ENCODE peak calls at places on chromosomes 1 and 21, in ten cellular contexts. C is activated T-cell treated with anti-CD3 and anti-CD28 coated beads for 48 hours; U is stimulated activated effector memory CD8-positive, alpha-beta T cell treated with anti-CD3 and anti-CD28 coated beads, Interleukin-12 subunit alpha, Interleukin-12 subunit beta, amount 100 ng/mL, for 72 hours; M is kidney tubule cell; I is fibroblast of mammary gland; T is activated CD8-positive, alpha-beta memory T cell treated with anti-CD3 and anti-CD28 coated beads for 24 hours; F is cardiac fibroblast; L is immature natural killer cell; O is left ventricle myocardium inferior; V is astrocyte of the spinal cord. G is an unnamed sample.

GRCh38 chr1:90783181-90783580 is 66.1 kb upstream of the BARHL2 start:
- DNase-seq in F (no peak), L (no peak), C (no peak), O (no peak), I (no peak), T (no peak), M (no peak), V (no peak), U (no peak), G (no peak)

GRCh38 chr21:38386967-38387366 is 111.3 kb downstream of the ERG start:
- DNase-seq in M (no peak), I (no peak), O (no peak), V (peak), L (no peak), C (no peak), T (no peak), F (no peak), U (no peak), G (no peak)

GRCh38 chr1:169461390-169462001 is 24.2 kb downstream of the SLC19A2 start:
- DNase-seq in M (no peak), T (no peak), O (no peak), L (no peak), F (no peak), I (no peak), C (no peak), U (no peak), V (no peak), G (no peak)

GRCh38 chr1:70434253-70434859 is 23.3 kb downstream of the CTH start:
- DNase-seq in L (no peak), M (no peak), I (no peak), V (no peak), U (no peak), O (no peak), F (no peak), C (no peak), T (no peak), G (no peak)

GRCh38 chr1:5796028-5796427 is 196.2 kb downstream of the NPHP4 start:
- DNase-seq in I (no peak), O (no peak), U (no peak), C (no peak), F (no peak), T (no peak), V (no peak), L (no peak), M (no peak), G (no peak)

GRCh38 chr1:150257624-150258274 is at the start of gene CA14:
- DNase-seq in F (no peak), I (no peak), O (peak), V (no peak), L (no peak), U (no peak), T (no peak), C (no peak), M (no peak), G (no peak)

GRCh38 chr1:158060001-158060400 is 66.6 kb downstream of the KIRREL1 start:
- DNase-seq in M (no peak), I (no peak), U (no peak), C (no peak), L (no peak), V (no peak), O (no peak), T (no peak), F (no peak), G (no peak)

GRCh38 chr21:44370027-44370735 is 16.8 kb downstream of the TRPM2 start:
- DNase-seq in M (peak), L (no peak), U (no peak), C (no peak), F (no peak), T (peak), V (no peak), O (no peak), I (peak), G (no peak)

GRCh38 chr1:77382361-77382760 is 100.5 kb downstream of the AK5 start:
- DNase-seq in F (no peak), C (no peak), L (no peak), U (no peak), M (peak), T (no peak), O (no peak), I (peak), V (no peak), G (no peak)

GRCh38 chr1:203322480-203323179 is 17.3 kb downstream of the BTG2 start:
- DNase-seq in I (no peak), M (no peak), T (no peak), O (peak), L (no peak), V (no peak), F (peak), U (no peak), C (no peak), G (no peak)

GRCh38 chr1:165162671-165163241 is 193.8 kb downstream of the LMX1A start:
- DNase-seq in O (no peak), C (no peak), U (no peak), I (no peak), F (no peak), V (no peak), M (peak), L (no peak), T (no peak), G (no peak)

GRCh38 chr1:181149326-181150000 is 61.0 kb downstream of the IER5 start:
- DNase-seq in V (no peak), I (no peak), O (no peak), T (peak), U (peak), C (peak), M (no peak), L (peak), F (no peak), G (peak)

GRCh38 chr1:16021681-16022080 is at the start of gene CLCNKA:
- DNase-seq in C (no peak), F (no peak), M (no peak), L (no peak), O (no peak), I (no peak), U (no peak), V (no peak), T (no peak), G (no peak)

GRCh38 chr1:65141394-65141793 is 6.6 kb upstream of the AK4 start:
- DNase-seq in M (peak), C (no peak), U (no peak), L (no peak), V (no peak), I (peak), F (peak), T (no peak), O (no peak), G (no peak)

GRCh38 chr1:32539584-32540571 is 651 bp downstream of the ZBTB8A start:
- DNase-seq in U (no peak), I (peak), T (peak), O (peak), V (peak), C (peak), F (peak), M (peak), L (no peak), G (peak)

GRCh38 chr1:27571439-27572018 is 32.4 kb downstream of the AHDC1 start:
- DNase-seq in M (no peak), U (no peak), I (no peak), O (peak), C (no peak), T (no peak), V (no peak), F (no peak), L (no peak), G (no peak)

GRCh38 chr1:226618380-226618779 is 69.8 kb downstream of the STUM start:
- DNase-seq in T (no peak), L (no peak), M (no peak), I (no peak), F (no peak), V (no peak), U (no peak), O (no peak), C (no peak), G (no peak)

GRCh38 chr1:10109372-10109771 is 76.6 kb downstream of the UBE4B start:
- DNase-seq in C (no peak), T (no peak), F (no peak), U (no peak), M (no peak), V (no peak), I (no peak), O (no peak), L (no peak), G (no peak)

GRCh38 chr1:223825767-223826461 is 19.8 kb downstream of the TP53BP2 start:
- DNase-seq in O (no peak), I (no peak), F (no peak), C (no peak), M (no peak), L (no peak), U (no peak), T (no peak), V (no peak), G (no peak)

GRCh38 chr1:147840909-147841308 is 61.7 kb upstream of the GJA8 start:
- DNase-seq in M (no peak), I (peak), V (no peak), F (no peak), O (no peak), L (no peak), U (no peak), T (no peak), C (peak), G (no peak)

GRCh38 chr1:26728645-26729044 is 32.8 kb downstream of the ARID1A start:
- DNase-seq in O (no peak), F (no peak), V (no peak), I (no peak), M (no peak), T (no peak), U (no peak), L (no peak), C (no peak), G (no peak)

GRCh38 chr1:62237950-62238374 is 43.3 kb downstream of the L1TD1 start:
- DNase-seq in L (no peak), O (no peak), I (no peak), T (no peak), C (no peak), M (no peak), V (no peak), F (no peak), U (no peak), G (no peak)

GRCh38 chr1:96076589-96076988 is 645.0 kb upstream of the PTBP2 start:
- DNase-seq in V (no peak), T (no peak), O (no peak), L (no peak), M (peak), F (no peak), U (no peak), I (peak), C (no peak), G (no peak)

GRCh38 chr1:207805841-207806421 is 54.1 kb downstream of the CD46 start:
- DNase-seq in L (no peak), O (peak), U (no peak), V (peak), T (no peak), I (peak), C (no peak), F (peak), M (peak), G (no peak)

GRCh38 chr1:178093958-178094751 is at the start of gene RASAL2:
- DNase-seq in U (no peak), M (peak), O (peak), L (no peak), T (peak), C (no peak), F (peak), I (peak), V (peak), G (peak)

GRCh38 chr1:95048332-95048731 is 24.4 kb downstream of the ALG14 start:
- DNase-seq in O (no peak), I (no peak), M (no peak), U (no peak), L (no peak), F (no peak), C (no peak), V (no peak), T (no peak), G (no peak)

GRCh38 chr1:235947989-235948388 is 81.3 kb upstream of the LYST start:
- DNase-seq in L (no peak), U (no peak), C (no peak), F (no peak), I (no peak), O (no peak), M (no peak), V (no peak), T (no peak), G (no peak)

GRCh38 chr1:228274452-228275153 is 66.8 kb downstream of the OBSCN start:
- DNase-seq in C (no peak), V (no peak), I (no peak), F (no peak), O (no peak), L (no peak), T (peak), U (no peak), M (no peak), G (no peak)

GRCh38 chr1:71593523-71593922 is 512.7 kb upstream of the ZRANB2 start:
- DNase-seq in U (no peak), V (peak), L (no peak), T (no peak), M (no peak), F (peak), C (no peak), I (peak), O (no peak), G (no peak)

GRCh38 chr1:30748098-30748698 is 9.4 kb downstream of the LAPTM5 start:
- DNase-seq in F (peak), L (no peak), I (peak), M (peak), C (no peak), O (no peak), V (no peak), U (no peak), T (no peak), G (no peak)

GRCh38 chr1:10722803-10723202 is 73.6 kb downstream of the CASZ1 start:
- DNase-seq in O (no peak), I (no peak), V (no peak), C (no peak), F (no peak), T (no peak), M (no peak), L (no peak), U (no peak), G (no peak)